ENCODE peak calls at places on chromosomes 11 and 22, in nine cellular contexts. E, Z, M, H, K, P, D, Y and W are unnamed samples.

GRCh38 chr11:104823638-104824037 is 74.6 kb downstream of the CASP12 start:
- DNase-seq in Y (no peak), H (no peak), M (peak; percentile 22), Z (no peak), D (no peak), P (no peak), K (no peak), E (no peak), W (peak; percentile 2)

GRCh38 chr11:44199298-44199697 is 103.8 kb downstream of the EXT2 start:
- DNase-seq in Y (no peak), M (no peak), H (no peak), Z (no peak), E (peak; percentile 55), K (no peak), D (no peak), P (no peak), W (no peak)

GRCh38 chr22:18970180-18970947 is 34.3 kb upstream of the PRODH start:
- DNase-seq in P (peak; percentile 51), Y (no peak), D (peak; percentile 77), Z (no peak), M (no peak), H (no peak), E (peak; percentile 64), K (no peak), W (peak; percentile 10)

GRCh38 chr11:77170107-77170506 is 42.1 kb downstream of the MYO7A start:
- DNase-seq in H (no peak), M (no peak), K (no peak), P (no peak), D (no peak), E (peak; percentile 89), Y (no peak), Z (no peak), W (no peak)

GRCh38 chr11:1471736-1472135 is 14.8 kb downstream of the MOB2 start:
- DNase-seq in E (no peak), P (no peak), H (no peak), Y (no peak), M (no peak), Z (no peak), D (peak; percentile 6), K (no peak), W (no peak)

GRCh38 chr11:1410366-1411291 is 20.9 kb downstream of the BRSK2 start:
- DNase-seq in Y (no peak), Z (no peak), E (no peak), M (no peak), H (no peak), D (peak; percentile 74), P (no peak), K (no peak), W (no peak)

GRCh38 chr22:30591191-30591587 is 521 bp downstream of the PES1 start:
- DNase-seq in D (no peak), M (peak; percentile 44), Z (peak; percentile 31), H (no peak), E (no peak), P (no peak), K (no peak), Y (no peak), W (peak; percentile 44)

GRCh38 chr11:13685461-13686108 is 17.1 kb downstream of the FAR1 start:
- DNase-seq in K (no peak), Y (no peak), M (peak; percentile 81), Z (peak; percentile 6), E (no peak), H (no peak), P (no peak), D (no peak), W (peak; percentile 71)

GRCh38 chr11:45931739-45932138 is 9.3 kb downstream of the LARGE2 start:
- DNase-seq in H (no peak), E (no peak), Y (no peak), Z (no peak), D (no peak), K (no peak), M (no peak), P (no peak), W (no peak)

GRCh38 chr11:1568451-1568911 is 3.6 kb downstream of the DUSP8 start:
- DNase-seq in M (no peak), E (peak; percentile 84), K (peak; percentile 41), H (no peak), D (peak; percentile 39), Z (no peak), P (no peak), Y (peak; percentile 31), W (no peak)

GRCh38 chr22:24106385-24107381 is 74.6 kb upstream of the SUSD2 start:
- DNase-seq in M (peak; percentile 5), E (peak; percentile 37), P (no peak), D (no peak), H (no peak), Z (no peak), K (peak; percentile 36), Y (no peak), W (peak; percentile 13)